ENCODE peak calls at places on chromosomes 16 and 17, in six cellular contexts. L is IMR-90, Q is mesendoderm, X is H9, V is H1, I is mesenchymal stem cell. H is an unnamed sample.

GRCh38 chr16:80751167-80751566 is 53.2 kb downstream of the CDYL2 start:
- DNase-seq in L (peak; percentile 47), Q (peak; percentile 17), X (no peak), V (no peak), I (no peak), H (no peak)

GRCh38 chr17:8894673-8895578 is 27.5 kb upstream of the PIK3R6 start:
- DNase-seq in L (peak; percentile 59), Q (peak; percentile 83), X (peak; percentile 80), V (peak; percentile 74), I (peak; percentile 52), H (peak; percentile 53)

GRCh38 chr17:38663125-38663751 is 11.5 kb downstream of the EPOP start:
- DNase-seq in L (peak; percentile 29), Q (peak; percentile 96), X (peak; percentile 98), V (peak; percentile 90), I (peak; percentile 61), H (no peak)

GRCh38 chr16:81179219-81179618 is 59.3 kb upstream of the BCO1 start:
- DNase-seq in L (no peak), Q (no peak), X (no peak), V (no peak), I (no peak), H (no peak)

GRCh38 chr16:84527486-84528269 is 23.2 kb upstream of the MEAK7 start:
- DNase-seq in L (no peak), Q (no peak), X (no peak), V (no peak), I (no peak), H (no peak)

GRCh38 chr16:68084504-68085258 is 489 bp upstream of the NFATC3 start:
- DNase-seq in L (peak; percentile 61), Q (peak; percentile 98), X (peak; percentile 99), V (peak; percentile 89), I (peak; percentile 87), H (peak; percentile 96)

GRCh38 chr16:66378739-66379570 is 12.5 kb downstream of the CDH5 start:
- DNase-seq in L (no peak), Q (no peak), X (no peak), V (no peak), I (peak; percentile 11), H (no peak)

GRCh38 chr17:63438092-63439051 is 7.7 kb downstream of the CYB561 start:
- DNase-seq in L (no peak), Q (no peak), X (no peak), V (no peak), I (no peak), H (no peak)

GRCh38 chr17:53722407-53722806 is 100.3 kb upstream of the KIF2B start:
- DNase-seq in L (peak; percentile 98), Q (peak; percentile 73), X (no peak), V (no peak), I (peak; percentile 91), H (no peak)

GRCh38 chr17:83113792-83114191 is 34.4 kb downstream of the METRNL start:
- DNase-seq in L (no peak), Q (no peak), X (no peak), V (no peak), I (no peak), H (no peak)

GRCh38 chr16:85027968-85028637 is 508 bp downstream of the KIAA0513 start:
- DNase-seq in L (no peak), Q (no peak), X (no peak), V (no peak), I (peak; percentile 17), H (no peak)

GRCh38 chr16:88430524-88431446 is 22.3 kb upstream of the ZFPM1 start:
- DNase-seq in L (no peak), Q (no peak), X (peak; percentile 66), V (peak; percentile 74), I (no peak), H (no peak)

GRCh38 chr17:75504347-75505151 is 10.8 kb downstream of the CASKIN2 start:
- DNase-seq in L (no peak), Q (peak; percentile 49), X (peak; percentile 84), V (peak; percentile 78), I (peak; percentile 11), H (no peak)

GRCh38 chr16:88561485-88562369 is 8.5 kb upstream of the ZC3H18 start:
- DNase-seq in L (peak; percentile 43), Q (peak; percentile 53), X (peak; percentile 56), V (peak; percentile 74), I (peak; percentile 65), H (peak; percentile 56)

GRCh38 chr16:11297492-11298142 is 16.5 kb upstream of the PRM1 start:
- DNase-seq in L (peak; percentile 70), Q (peak; percentile 49), X (peak; percentile 69), V (peak; percentile 66), I (peak; percentile 77), H (no peak)

GRCh38 chr16:84840687-84841627 is 21.2 kb downstream of the CRISPLD2 start:
- DNase-seq in L (no peak), Q (no peak), X (no peak), V (no peak), I (no peak), H (no peak)

GRCh38 chr17:78962345-78962983 is 17.3 kb downstream of the LGALS3BP start:
- DNase-seq in L (peak; percentile 24), Q (peak; percentile 59), X (peak; percentile 28), V (no peak), I (peak; percentile 31), H (no peak)
- H3K18ac ChIP-seq in L (no peak overlapping the region), Q (no peak overlapping the region), X (no peak overlapping the region), V (no peak overlapping the region), I (peak overlapping the region; percentile 14), H (no peak overlapping the region)

DNA sequence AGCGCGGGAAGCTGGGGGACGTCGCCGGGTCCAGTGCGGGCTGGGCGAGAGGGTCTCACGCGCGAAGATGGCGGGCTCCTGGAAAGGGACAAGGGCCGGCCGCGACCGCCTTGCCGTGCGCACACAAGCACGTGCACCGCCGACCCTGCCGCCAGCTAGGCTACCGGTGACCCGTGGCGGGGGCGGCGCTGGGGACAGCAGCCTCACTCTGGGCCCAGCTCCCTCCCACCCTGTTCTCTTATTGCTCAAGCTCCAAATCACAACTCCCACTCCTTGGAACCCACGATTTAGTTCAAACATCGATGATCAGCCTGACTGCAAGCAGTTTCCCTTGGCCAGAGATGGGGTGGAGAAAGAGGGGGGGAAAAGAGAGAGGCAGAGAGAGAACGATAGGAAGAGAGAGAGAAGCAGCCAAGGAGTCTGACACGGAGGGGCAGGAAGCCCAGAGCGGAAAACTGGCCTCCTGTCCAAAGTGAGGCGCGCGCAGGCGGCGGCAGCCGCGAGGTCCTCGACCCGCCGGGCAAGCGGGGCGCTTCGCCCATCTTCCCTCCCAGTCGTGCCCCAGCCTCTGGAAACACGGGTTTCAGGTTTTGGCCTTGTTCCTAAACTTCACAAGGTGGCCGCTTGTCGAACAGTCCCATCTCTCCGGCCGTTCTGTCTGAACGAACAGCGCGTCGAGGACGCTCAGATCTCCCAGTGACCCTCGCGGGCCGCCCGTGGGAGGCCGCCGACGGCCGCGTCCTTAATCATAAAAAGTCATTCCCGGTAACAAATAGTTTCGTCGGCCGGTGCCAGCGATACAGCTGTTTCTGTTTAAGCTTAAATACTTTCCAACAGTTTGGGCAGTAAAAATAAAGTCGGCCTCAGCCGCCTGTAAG is 1.7 kb upstream of the CBX8 start:
- DNase-seq in L (no peak), Q (peak; percentile 45), X (peak; percentile 68), V (peak; percentile 66), I (no peak), H (no peak)
- H3K4me2 ChIP-seq in L (no peak overlapping the region), Q (peak overlapping the region; percentile 18), X (no peak overlapping the region), V (peak overlapping the region; percentile 70), I (peak overlapping the region; percentile 90), H (peak overlapping the region; percentile 60)

DNA sequence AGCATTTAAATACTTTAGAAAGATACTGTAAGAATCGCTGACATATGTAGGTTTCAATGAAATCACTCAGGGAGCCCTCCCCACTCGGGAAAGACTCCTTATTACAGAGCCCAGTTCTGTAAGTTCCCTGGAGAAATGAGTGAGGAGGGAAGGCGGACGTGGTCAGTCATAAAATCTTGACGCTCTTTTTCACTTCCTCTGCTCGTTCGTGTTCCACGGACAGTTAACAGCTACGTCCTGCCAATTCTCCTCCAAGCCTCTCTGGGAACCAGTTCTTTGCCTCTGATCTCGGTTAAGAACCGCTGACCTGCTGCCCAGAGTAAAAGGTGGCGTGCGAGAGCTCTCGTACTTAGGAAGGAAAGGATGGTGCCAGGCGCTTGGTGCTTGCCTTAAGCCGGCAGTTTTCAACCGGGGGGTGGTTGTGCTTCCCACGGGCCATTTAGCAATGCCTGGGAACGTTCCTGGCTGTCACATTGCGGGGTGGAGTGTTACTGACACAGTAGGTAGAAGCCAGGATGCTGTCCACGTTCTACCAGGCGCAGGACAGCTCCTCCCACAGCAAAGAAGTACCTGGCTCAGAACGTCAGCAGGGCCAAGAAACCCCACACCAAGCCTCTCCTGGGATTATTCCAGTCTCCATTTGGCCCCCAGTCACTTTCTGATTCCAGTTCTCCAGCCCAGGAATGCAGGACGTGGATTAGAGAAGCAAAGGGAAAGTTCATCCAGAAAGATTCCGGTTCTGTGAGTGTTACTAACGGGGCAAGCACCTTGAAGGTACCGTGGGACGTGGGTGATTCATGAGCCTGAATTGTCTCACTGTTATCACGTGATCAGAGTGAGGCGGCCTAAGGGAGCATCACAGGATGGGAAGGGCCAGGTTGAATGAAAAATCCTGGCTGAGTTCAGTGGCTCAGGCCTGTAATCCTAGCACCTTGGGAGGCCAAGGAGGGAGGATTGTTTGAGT is 87.7 kb downstream of the MRM3 start:
- DNase-seq in L (peak; percentile 76), Q (peak; percentile 77), X (no peak), V (no peak), I (peak; percentile 85), H (no peak)
- H3K18ac ChIP-seq in L (no peak overlapping the region), Q (no peak overlapping the region), X (no peak overlapping the region), V (no peak overlapping the region), I (peak overlapping the region; percentile 78), H (no peak overlapping the region)

GRCh38 chr16:59878999-59879398 is 1144.9 kb upstream of the GOT2 start:
- DNase-seq in L (no peak), Q (peak; percentile 13), X (no peak), V (no peak), I (no peak), H (no peak)
- H3K4me2 ChIP-seq in L (no peak overlapping the region), Q (no peak overlapping the region), X (no peak overlapping the region), V (no peak overlapping the region), I (no peak overlapping the region), H (no peak overlapping the region)

GRCh38 chr17:57113656-57114055 is 28.6 kb downstream of the AKAP1 start:
- DNase-seq in L (no peak), Q (no peak), X (no peak), V (no peak), I (no peak), H (no peak)

GRCh38 chr17:57115377-57115776 is 30.3 kb downstream of the AKAP1 start:
- DNase-seq in L (no peak), Q (no peak), X (no peak), V (no peak), I (no peak), H (no peak)

GRCh38 chr17:57117798-57118197 is 32.8 kb downstream of the AKAP1 start:
- DNase-seq in L (no peak), Q (no peak), X (no peak), V (no peak), I (no peak), H (no peak)

GRCh38 chr17:57114085-57114673 is 29.1 kb downstream of the AKAP1 start:
- DNase-seq in L (peak; percentile 6), Q (peak; percentile 66), X (peak; percentile 88), V (peak; percentile 96), I (peak; percentile 29), H (peak; percentile 51)

DNA sequence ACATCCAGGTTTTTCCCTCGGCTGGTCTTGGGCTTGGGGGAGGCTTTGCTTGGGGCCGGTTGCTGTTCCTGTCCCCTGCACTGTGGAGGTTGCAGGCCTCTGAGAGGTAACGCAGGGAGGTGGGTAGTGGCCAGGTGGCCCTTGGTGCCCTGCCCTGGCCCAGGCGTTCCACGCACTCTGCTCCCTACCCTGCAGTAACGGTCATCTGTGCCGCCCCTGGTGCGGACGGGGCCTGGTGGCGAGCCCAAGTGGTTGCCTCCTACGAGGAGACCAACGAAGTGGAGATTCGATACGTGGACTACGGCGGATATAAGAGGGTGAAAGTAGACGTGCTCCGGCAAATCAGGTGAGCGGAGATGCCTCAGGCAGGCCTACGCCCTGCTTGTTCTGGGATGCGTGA is 30.9 kb downstream of the AKAP1 start:
- DNase-seq in L (no peak), Q (no peak), X (no peak), V (no peak), I (no peak), H (no peak)
- H3K18ac ChIP-seq in L (no peak overlapping the region), Q (no peak overlapping the region), X (no peak overlapping the region), V (no peak overlapping the region), I (no peak overlapping the region), H (no peak overlapping the region)

GRCh38 chr17:81336930-81337325 is 41.8 kb upstream of the SLC38A10 start:
- DNase-seq in L (no peak), Q (no peak), X (peak; percentile 25), V (no peak), I (no peak), H (no peak)
- H3K4me2 ChIP-seq in L (no peak overlapping the region), Q (no peak overlapping the region), X (no peak overlapping the region), V (no peak overlapping the region), I (no peak overlapping the region), H (no peak overlapping the region)